ENCODE peak calls at places on chromosomes 1 and 21, in ten cellular contexts. One of them, this sample, is unnamed.

GRCh38 chr21:36388076-36388475 is 2.9 kb downstream of the CHAF1B start:
- DNase-seq in AG09309: no peak
- DNase-seq in stimulated activated CD4-positive, alpha-beta T cell treated with anti-CD3 and anti-CD28 coated beads, TNF-alpha, amount 100 ng/mL, for 4 hours: no peak
- DNase-seq in occipital lobe: no peak
- DNase-seq in NAMALWA: no peak
- DNase-seq in CMK: no peak
- DNase-seq in NCI-H2081: no peak
- DNase-seq in central memory CD8-positive, alpha-beta T cell: no peak
- DNase-seq in heart left ventricle: no peak
- DNase-seq in psoas muscle: no peak
- DNase-seq in this sample: no peak

GRCh38 chr1:97783762-97784161 is 137.1 kb downstream of the DPYD start:
- DNase-seq in stimulated activated CD4-positive, alpha-beta T cell treated with anti-CD3 and anti-CD28 coated beads, TNF-alpha, amount 100 ng/mL, for 4 hours: no peak
- DNase-seq in AG09309: no peak
- DNase-seq in occipital lobe: no peak
- DNase-seq in heart left ventricle: no peak
- DNase-seq in NCI-H2081: no peak
- DNase-seq in central memory CD8-positive, alpha-beta T cell: no peak
- DNase-seq in NAMALWA: no peak
- DNase-seq in CMK: no peak
- DNase-seq in psoas muscle: no peak
- DNase-seq in this sample: no peak

GRCh38 chr21:15744926-15745325 is 15.1 kb downstream of the USP25 start:
- DNase-seq in central memory CD8-positive, alpha-beta T cell: no peak
- DNase-seq in psoas muscle: no peak
- DNase-seq in occipital lobe: no peak
- DNase-seq in AG09309: no peak
- DNase-seq in NCI-H2081: no peak
- DNase-seq in CMK: peak
- DNase-seq in NAMALWA: no peak
- DNase-seq in heart left ventricle: no peak
- DNase-seq in stimulated activated CD4-positive, alpha-beta T cell treated with anti-CD3 and anti-CD28 coated beads, TNF-alpha, amount 100 ng/mL, for 4 hours: no peak
- DNase-seq in this sample: no peak

GRCh38 chr1:162299018-162299417 is 77.6 kb downstream of the SPATA46 start:
- DNase-seq in occipital lobe: no peak
- DNase-seq in stimulated activated CD4-positive, alpha-beta T cell treated with anti-CD3 and anti-CD28 coated beads, TNF-alpha, amount 100 ng/mL, for 4 hours: no peak
- DNase-seq in CMK: no peak
- DNase-seq in psoas muscle: no peak
- DNase-seq in heart left ventricle: no peak
- DNase-seq in AG09309: no peak
- DNase-seq in central memory CD8-positive, alpha-beta T cell: no peak
- DNase-seq in NAMALWA: no peak
- DNase-seq in NCI-H2081: no peak
- DNase-seq in this sample: no peak

GRCh38 chr1:178986204-178986603 is 39.5 kb upstream of the FAM20B start:
- DNase-seq in stimulated activated CD4-positive, alpha-beta T cell treated with anti-CD3 and anti-CD28 coated beads, TNF-alpha, amount 100 ng/mL, for 4 hours: no peak
- DNase-seq in central memory CD8-positive, alpha-beta T cell: no peak
- DNase-seq in CMK: no peak
- DNase-seq in AG09309: no peak
- DNase-seq in NAMALWA: no peak
- DNase-seq in psoas muscle: no peak
- DNase-seq in occipital lobe: no peak
- DNase-seq in NCI-H2081: no peak
- DNase-seq in heart left ventricle: no peak
- DNase-seq in this sample: no peak

GRCh38 chr1:216554934-216555333 is 131.7 kb upstream of the USH2A start:
- DNase-seq in NCI-H2081: no peak
- DNase-seq in occipital lobe: no peak
- DNase-seq in heart left ventricle: no peak
- DNase-seq in AG09309: no peak
- DNase-seq in central memory CD8-positive, alpha-beta T cell: no peak
- DNase-seq in stimulated activated CD4-positive, alpha-beta T cell treated with anti-CD3 and anti-CD28 coated beads, TNF-alpha, amount 100 ng/mL, for 4 hours: no peak
- DNase-seq in CMK: no peak
- DNase-seq in psoas muscle: no peak
- DNase-seq in NAMALWA: no peak
- DNase-seq in this sample: no peak

GRCh38 chr21:36902331-36902730 is 64.1 kb downstream of the HLCS start:
- DNase-seq in occipital lobe: no peak
- DNase-seq in stimulated activated CD4-positive, alpha-beta T cell treated with anti-CD3 and anti-CD28 coated beads, TNF-alpha, amount 100 ng/mL, for 4 hours: no peak
- DNase-seq in NCI-H2081: no peak
- DNase-seq in psoas muscle: no peak
- DNase-seq in central memory CD8-positive, alpha-beta T cell: no peak
- DNase-seq in AG09309: no peak
- DNase-seq in heart left ventricle: no peak
- DNase-seq in NAMALWA: no peak
- DNase-seq in CMK: no peak
- DNase-seq in this sample: no peak

GRCh38 chr1:232306269-232306911 is 323.5 kb downstream of the SIPA1L2 start:
- DNase-seq in CMK: no peak
- DNase-seq in occipital lobe: no peak
- DNase-seq in NAMALWA: no peak
- DNase-seq in heart left ventricle: peak
- DNase-seq in central memory CD8-positive, alpha-beta T cell: no peak
- DNase-seq in AG09309: no peak
- DNase-seq in stimulated activated CD4-positive, alpha-beta T cell treated with anti-CD3 and anti-CD28 coated beads, TNF-alpha, amount 100 ng/mL, for 4 hours: no peak
- DNase-seq in psoas muscle: peak
- DNase-seq in NCI-H2081: no peak
- DNase-seq in this sample: peak

GRCh38 chr1:157844084-157844830 is 2.6 kb upstream of the CD5L start:
- DNase-seq in NCI-H2081: no peak
- DNase-seq in central memory CD8-positive, alpha-beta T cell: no peak
- DNase-seq in AG09309: no peak
- DNase-seq in occipital lobe: no peak
- DNase-seq in stimulated activated CD4-positive, alpha-beta T cell treated with anti-CD3 and anti-CD28 coated beads, TNF-alpha, amount 100 ng/mL, for 4 hours: no peak
- DNase-seq in NAMALWA: no peak
- DNase-seq in heart left ventricle: no peak
- DNase-seq in CMK: no peak
- DNase-seq in psoas muscle: no peak
- DNase-seq in this sample: no peak

GRCh38 chr21:27134513-27134912 is 167.6 kb upstream of the ADAMTS5 start:
- DNase-seq in CMK: no peak
- DNase-seq in NAMALWA: no peak
- DNase-seq in central memory CD8-positive, alpha-beta T cell: no peak
- DNase-seq in psoas muscle: no peak
- DNase-seq in heart left ventricle: no peak
- DNase-seq in AG09309: no peak
- DNase-seq in stimulated activated CD4-positive, alpha-beta T cell treated with anti-CD3 and anti-CD28 coated beads, TNF-alpha, amount 100 ng/mL, for 4 hours: no peak
- DNase-seq in occipital lobe: no peak
- DNase-seq in NCI-H2081: no peak
- DNase-seq in this sample: no peak

GRCh38 chr1:183030053-183030452 is 6.8 kb downstream of the LAMC1 start:
- DNase-seq in psoas muscle: no peak
- DNase-seq in NCI-H2081: no peak
- DNase-seq in heart left ventricle: no peak
- DNase-seq in AG09309: no peak
- DNase-seq in central memory CD8-positive, alpha-beta T cell: no peak
- DNase-seq in stimulated activated CD4-positive, alpha-beta T cell treated with anti-CD3 and anti-CD28 coated beads, TNF-alpha, amount 100 ng/mL, for 4 hours: no peak
- DNase-seq in CMK: no peak
- DNase-seq in occipital lobe: no peak
- DNase-seq in NAMALWA: no peak
- DNase-seq in this sample: no peak

GRCh38 chr1:75338974-75339483 is 204.8 kb downstream of the LHX8 start:
- DNase-seq in AG09309: no peak
- DNase-seq in occipital lobe: no peak
- DNase-seq in CMK: no peak
- DNase-seq in heart left ventricle: no peak
- DNase-seq in NAMALWA: peak
- DNase-seq in NCI-H2081: peak
- DNase-seq in central memory CD8-positive, alpha-beta T cell: no peak
- DNase-seq in psoas muscle: no peak
- DNase-seq in stimulated activated CD4-positive, alpha-beta T cell treated with anti-CD3 and anti-CD28 coated beads, TNF-alpha, amount 100 ng/mL, for 4 hours: no peak
- DNase-seq in this sample: no peak

GRCh38 chr1:222097646-222098045 is 355.8 kb upstream of the DUSP10 start:
- DNase-seq in central memory CD8-positive, alpha-beta T cell: no peak
- DNase-seq in heart left ventricle: no peak
- DNase-seq in NAMALWA: no peak
- DNase-seq in stimulated activated CD4-positive, alpha-beta T cell treated with anti-CD3 and anti-CD28 coated beads, TNF-alpha, amount 100 ng/mL, for 4 hours: no peak
- DNase-seq in CMK: no peak
- DNase-seq in psoas muscle: no peak
- DNase-seq in AG09309: no peak
- DNase-seq in NCI-H2081: no peak
- DNase-seq in occipital lobe: no peak
- DNase-seq in this sample: no peak

GRCh38 chr1:176541663-176542062 is 78.7 kb downstream of the PAPPA2 start:
- DNase-seq in CMK: no peak
- DNase-seq in central memory CD8-positive, alpha-beta T cell: no peak
- DNase-seq in AG09309: no peak
- DNase-seq in heart left ventricle: no peak
- DNase-seq in NCI-H2081: no peak
- DNase-seq in NAMALWA: no peak
- DNase-seq in psoas muscle: no peak
- DNase-seq in occipital lobe: no peak
- DNase-seq in stimulated activated CD4-positive, alpha-beta T cell treated with anti-CD3 and anti-CD28 coated beads, TNF-alpha, amount 100 ng/mL, for 4 hours: no peak
- DNase-seq in this sample: no peak

This sample was measured in breast epithelium.